ENCODE peak calls at places on chromosomes 6 and 20, in eight cellular contexts. Y is OCI-LY7; J is AG04449; F is body of pancreas; Z is SK-N-SH; O is WTC11; I is cardiac fibroblast; G is CD8-positive, alpha-beta T cell. S is an unnamed sample.

GRCh38 chr6:12344949-12345693 is 55.0 kb downstream of the EDN1 start:
- DNase-seq in Y (no peak), J (no peak), F (peak), Z (no peak), O (no peak), I (peak), G (no peak), S (no peak)

GRCh38 chr6:6230286-6230685 is 90.2 kb downstream of the F13A1 start:
- DNase-seq in Y (peak), J (no peak), F (no peak), Z (no peak), O (no peak), I (no peak), G (no peak), S (no peak)

GRCh38 chr20:19975436-19975799 is 41.7 kb upstream of the NAA20 start:
- DNase-seq in Y (no peak), J (no peak), F (peak), Z (no peak), O (no peak), I (peak), G (no peak), S (no peak)

GRCh38 chr20:59820204-59821041 is 113.0 kb downstream of the SYCP2 start:
- DNase-seq in Y (no peak), J (no peak), F (no peak), Z (peak), O (no peak), I (no peak), G (no peak), S (no peak)

GRCh38 chr6:92126983-92127382 is 1292.4 kb downstream of the EPHA7 start:
- DNase-seq in Y (no peak), J (no peak), F (no peak), Z (no peak), O (no peak), I (no peak), G (no peak), S (no peak)

GRCh38 chr6:6319947-6320811 is at the start of gene F13A1:
- DNase-seq in Y (peak), J (no peak), F (no peak), Z (no peak), O (peak), I (no peak), G (no peak), S (no peak)

GRCh38 chr20:38304845-38305447 is 990 bp downstream of the BPI start:
- DNase-seq in Y (peak), J (no peak), F (no peak), Z (peak), O (peak), I (peak), G (no peak), S (no peak)

GRCh38 chr6:36301085-36301658 is 31.3 kb downstream of the PNPLA1 start:
- DNase-seq in Y (no peak), J (no peak), F (no peak), Z (no peak), O (no peak), I (no peak), G (no peak), S (no peak)

GRCh38 chr6:132218063-132218696 is 183.1 kb downstream of the MOXD1 start:
- DNase-seq in Y (peak), J (no peak), F (no peak), Z (peak), O (no peak), I (peak), G (no peak), S (no peak)

GRCh38 chr6:112882381-112882780 is 535.3 kb downstream of the RFPL4B start:
- DNase-seq in Y (no peak), J (no peak), F (no peak), Z (no peak), O (no peak), I (no peak), G (no peak), S (no peak)

GRCh38 chr20:23225407-23226060 is 125.1 kb upstream of the NXT1 start:
- DNase-seq in Y (no peak), J (peak), F (peak), Z (no peak), O (no peak), I (peak), G (no peak), S (peak)

GRCh38 chr6:53494076-53494475 is 50.8 kb downstream of the GCLC start:
- DNase-seq in Y (no peak), J (no peak), F (no peak), Z (no peak), O (no peak), I (no peak), G (no peak), S (no peak)

GRCh38 chr6:43644940-43645612 is at the start of gene RSPH9:
- DNase-seq in Y (no peak), J (no peak), F (peak), Z (peak), O (peak), I (peak), G (peak), S (no peak)

GRCh38 chr6:103797738-103798137 is 1062.0 kb downstream of the HACE1 start:
- DNase-seq in Y (peak), J (no peak), F (no peak), Z (no peak), O (no peak), I (peak), G (no peak), S (no peak)

GRCh38 chr20:51500936-51501335 is 41.6 kb downstream of the NFATC2 start:
- DNase-seq in Y (peak), J (no peak), F (no peak), Z (no peak), O (no peak), I (no peak), G (no peak), S (no peak)

GRCh38 chr6:57224769-57225515 is 2.8 kb upstream of the RAB23 start:
- DNase-seq in Y (no peak), J (peak), F (no peak), Z (no peak), O (no peak), I (peak), G (no peak), S (no peak)

GRCh38 chr6:57220083-57220703 is 1.9 kb downstream of the RAB23 start:
- DNase-seq in Y (no peak), J (no peak), F (no peak), Z (no peak), O (no peak), I (no peak), G (no peak), S (no peak)

GRCh38 chr6:57222684-57223077 is 574 bp upstream of the RAB23 start:
- DNase-seq in Y (no peak), J (no peak), F (no peak), Z (no peak), O (no peak), I (no peak), G (no peak), S (no peak)

GRCh38 chr6:57221936-57222683 is at the start of gene RAB23:
- DNase-seq in Y (peak), J (no peak), F (peak), Z (peak), O (peak), I (peak), G (peak), S (peak)

DNA sequence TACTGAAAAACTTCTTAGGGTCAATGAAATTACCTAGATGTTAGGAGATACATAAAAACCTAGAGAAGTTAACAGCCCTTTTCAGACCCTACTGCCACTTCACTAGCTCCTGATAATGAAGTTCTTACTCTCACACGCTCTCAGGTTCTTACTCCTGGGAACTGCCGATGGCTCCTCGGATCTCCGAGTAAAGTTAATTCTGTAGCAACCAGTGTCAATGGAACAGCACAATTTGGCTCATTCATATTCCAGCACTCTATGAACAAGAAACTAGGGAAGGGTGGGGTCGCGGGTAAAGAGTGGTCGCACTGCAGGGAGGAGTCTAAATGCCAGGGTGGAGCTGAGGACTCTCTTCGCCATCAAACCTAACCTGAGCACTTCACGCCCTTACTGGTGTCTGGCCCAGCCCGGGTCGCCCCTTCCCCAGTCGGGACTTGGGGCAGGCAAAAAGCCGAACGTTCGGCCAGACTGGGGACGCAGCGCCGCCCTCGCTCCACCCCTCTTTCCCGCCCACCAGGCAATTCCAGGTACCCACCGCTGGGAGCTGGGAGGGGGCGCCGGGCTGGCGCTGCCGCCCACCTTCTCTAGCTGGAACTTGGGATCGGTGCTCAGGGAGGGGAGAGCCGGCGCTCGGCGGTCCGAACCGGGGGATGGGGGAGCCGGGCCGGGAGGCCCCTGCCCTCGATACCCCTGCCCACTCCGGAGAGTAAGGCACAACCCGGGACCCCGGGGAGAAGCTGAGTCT is 744 bp downstream of the RAB23 start:
- DNase-seq in Y (peak), J (no peak), F (peak), Z (peak), O (peak), I (peak), G (peak), S (no peak)
- TF ChIP-seq CTCF in Y (peak), J (peak), F (peak), Z (peak), O (no peak), I (peak), G (peak), S (peak)

GRCh38 chr6:20790032-20790791 is 256.0 kb downstream of the CDKAL1 start:
- DNase-seq in Y (no peak), J (no peak), F (no peak), Z (no peak), O (no peak), I (no peak), G (no peak), S (no peak)

GRCh38 chr6:20791932-20792331 is 257.7 kb downstream of the CDKAL1 start:
- DNase-seq in Y (no peak), J (no peak), F (no peak), Z (peak), O (no peak), I (peak), G (no peak), S (peak)

GRCh38 chr6:20791074-20791473 is 256.8 kb downstream of the CDKAL1 start:
- DNase-seq in Y (no peak), J (no peak), F (no peak), Z (no peak), O (no peak), I (no peak), G (no peak), S (no peak)

GRCh38 chr6:20793174-20793573 is 258.9 kb downstream of the CDKAL1 start:
- DNase-seq in Y (no peak), J (no peak), F (no peak), Z (no peak), O (no peak), I (no peak), G (no peak), S (no peak)

GRCh38 chr6:20789162-20789561 is 254.9 kb downstream of the CDKAL1 start:
- DNase-seq in Y (no peak), J (no peak), F (no peak), Z (no peak), O (no peak), I (peak), G (no peak), S (peak)
- TF ChIP-seq CTCF in Y (no peak), J (no peak), F (peak), Z (peak), O (no peak), I (no peak), G (no peak), S (peak)

GRCh38 chr6:138508676-138508988 is 9.3 kb upstream of the NHSL1 start:
- DNase-seq in Y (no peak), J (no peak), F (no peak), Z (no peak), O (no peak), I (no peak), G (no peak), S (no peak)

GRCh38 chr6:138507977-138508675 is 8.8 kb upstream of the NHSL1 start:
- DNase-seq in Y (no peak), J (no peak), F (no peak), Z (no peak), O (no peak), I (no peak), G (no peak), S (no peak)

GRCh38 chr6:138512615-138513014 is 13.3 kb upstream of the NHSL1 start:
- DNase-seq in Y (no peak), J (no peak), F (no peak), Z (no peak), O (no peak), I (no peak), G (no peak), S (no peak)

GRCh38 chr6:138504764-138505689 is 5.7 kb upstream of the NHSL1 start:
- DNase-seq in Y (no peak), J (no peak), F (no peak), Z (no peak), O (no peak), I (no peak), G (no peak), S (no peak)

DNA sequence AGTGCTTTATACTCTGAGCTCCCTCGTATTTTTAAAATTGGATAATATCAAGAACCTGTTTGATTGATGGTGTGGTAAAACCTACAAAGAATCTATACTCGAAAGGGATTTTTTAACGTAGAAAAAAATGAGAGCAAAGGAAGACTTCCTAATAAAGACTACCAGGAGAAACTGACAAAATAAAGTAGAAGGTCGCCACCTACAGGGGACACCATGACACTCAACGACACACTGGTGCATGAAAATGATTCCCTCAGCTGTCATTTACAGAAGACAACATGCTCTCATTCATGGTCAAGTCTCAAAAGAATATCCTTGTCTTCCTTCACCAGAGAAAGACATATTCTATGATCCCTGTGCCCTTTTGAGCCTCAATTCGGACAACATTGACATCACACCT is 10.1 kb upstream of the NHSL1 start:
- DNase-seq in Y (peak), J (no peak), F (peak), Z (peak), O (peak), I (peak), G (peak), S (no peak)
- TF ChIP-seq CTCF in Y (peak), J (peak), F (peak), Z (peak), O (peak), I (peak), G (peak), S (peak)

GRCh38 chr6:45505470-45505869 is 127.7 kb upstream of the SUPT3H start:
- DNase-seq in Y (no peak), J (no peak), F (no peak), Z (no peak), O (no peak), I (no peak), G (no peak), S (no peak)
- TF ChIP-seq CTCF in Y (no peak), J (no peak), F (no peak), Z (no peak), O (no peak), I (no peak), G (no peak), S (no peak)

GRCh38 chr6:9924971-9925370 is 489.9 kb downstream of the TFAP2A start:
- DNase-seq in Y (no peak), J (no peak), F (no peak), Z (no peak), O (no peak), I (no peak), G (no peak), S (no peak)
- TF ChIP-seq CTCF in Y (no peak), J (no peak), F (no peak), Z (no peak), O (no peak), I (no peak), G (no peak), S (no peak)

GRCh38 chr20:45823949-45824835 is 2.9 kb downstream of the TNNC2 start:
- DNase-seq in Y (peak), J (no peak), F (peak), Z (peak), O (peak), I (peak), G (peak), S (no peak)
- TF ChIP-seq CTCF in Y (peak), J (peak), F (peak), Z (no peak), O (no peak), I (peak), G (no peak), S (peak)

GRCh38 chr6:50381106-50381415 is 331.3 kb upstream of the DEFB112 start:
- DNase-seq in Y (no peak), J (no peak), F (no peak), Z (peak), O (peak), I (no peak), G (no peak), S (no peak)
- TF ChIP-seq CTCF in Y (peak), J (no peak), F (no peak), Z (peak), O (peak), I (no peak), G (no peak), S (no peak)

DNA sequence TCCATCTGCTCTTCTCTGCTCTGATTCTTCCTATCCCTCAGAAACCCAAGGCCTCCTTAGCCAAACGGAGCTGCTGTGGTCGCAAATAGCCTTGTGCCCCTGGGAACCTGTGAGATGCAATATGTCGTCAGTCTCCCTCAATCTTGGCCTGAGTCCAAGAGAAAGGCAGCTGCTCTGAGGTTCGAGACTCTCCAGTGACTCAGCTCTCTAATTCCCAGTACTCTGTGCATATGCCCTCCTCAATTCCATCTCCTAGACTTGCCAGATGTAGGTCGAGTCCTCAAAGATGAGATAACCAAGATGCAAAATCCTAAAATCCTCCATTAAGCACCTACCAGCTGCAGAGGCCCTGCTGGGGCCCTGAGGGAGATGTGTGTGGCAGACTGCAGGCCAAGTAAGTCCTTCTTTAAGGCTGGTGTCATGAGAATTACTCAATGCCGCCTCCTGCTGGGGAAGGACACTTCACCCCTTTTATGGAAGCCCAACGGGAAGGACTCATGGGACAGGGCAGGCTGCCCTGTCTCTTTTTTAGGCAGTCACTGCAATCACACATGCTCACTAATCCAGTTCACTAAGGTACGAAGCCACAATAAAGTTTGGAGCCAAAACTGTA is 28.5 kb downstream of the C6orf15 start:
- DNase-seq in Y (peak), J (peak), F (no peak), Z (no peak), O (peak), I (peak), G (no peak), S (no peak)
- TF ChIP-seq CTCF in Y (peak), J (peak), F (no peak), Z (peak), O (peak), I (peak), G (no peak), S (peak)

S was measured in AG09319.